ENCODE peak calls at places on chromosomes 4 and X, in four cellular contexts. W is activated CD4-positive, alpha-beta T cell treated with anti-CD3 and anti-CD28 coated beads for 24 hours; M is tibial artery; V is right atrium auricular region. O is an unnamed sample.

GRCh38 chrX:155048997-155049619 is 21.8 kb downstream of the CMC4 start:
- DNase-seq in V (no peak), M (no peak), W (no peak), O (peak; percentile 21)

GRCh38 chr4:108337923-108338322 is 169.2 kb upstream of the LEF1 start:
- DNase-seq in W (no peak), M (no peak), V (no peak), O (no peak)

GRCh38 chr4:119025440-119025839 is 110.2 kb upstream of the MYOZ2 start:
- DNase-seq in V (peak; percentile 74), M (peak; percentile 58), W (no peak), O (peak; percentile 21)

GRCh38 chr4:23276076-23276475 is 583.3 kb downstream of the GBA3 start:
- DNase-seq in V (no peak), M (no peak), W (no peak), O (no peak)

GRCh38 chr4:90545380-90545779 is 418.2 kb downstream of the CCSER1 start:
- DNase-seq in V (no peak), M (no peak), W (no peak), O (no peak)

GRCh38 chr4:1544861-1545275 is 138.6 kb upstream of the NKX1-1 start:
- DNase-seq in V (no peak), M (no peak), W (no peak), O (no peak)

GRCh38 chrX:2497961-2498780 is 2.6 kb downstream of the DHRSX start:
- DNase-seq in V (no peak), W (no peak), M (no peak), O (no peak)

GRCh38 chr4:8353158-8353495 is 83.6 kb downstream of the HTRA3 start:
- DNase-seq in M (peak; percentile 2), W (no peak), V (no peak), O (no peak)

GRCh38 chrX:19836337-19836736 is 51.1 kb downstream of the SH3KBP1 start:
- DNase-seq in V (no peak), W (no peak), M (no peak), O (no peak)

GRCh38 chrX:70452143-70452733 is 7.6 kb downstream of the DLG3 start:
- DNase-seq in W (peak; percentile 39), V (no peak), M (peak; percentile 49), O (peak; percentile 74)

GRCh38 chrX:110420771-110421498 is 62.3 kb downstream of the RTL9 start:
- DNase-seq in V (no peak), W (no peak), M (no peak), O (no peak)

GRCh38 chr4:106287353-106287969 is 28.5 kb downstream of the TBCK start:
- DNase-seq in W (no peak), M (no peak), V (no peak), O (no peak)

GRCh38 chrX:446243-446642 is 59.5 kb upstream of the PPP2R3B start:
- DNase-seq in V (no peak), W (no peak), M (no peak), O (no peak)

GRCh38 chrX:14591976-14592375 is 62.6 kb downstream of the GLRA2 start:
- DNase-seq in M (no peak), W (no peak), V (no peak), O (no peak)

GRCh38 chrX:108224727-108225455 is 133.3 kb downstream of the ATG4A start:
- DNase-seq in W (no peak), V (no peak), M (no peak), O (peak; percentile 7)

GRCh38 chrX:125762954-125763353 is 403.1 kb downstream of the DCAF12L2 start:
- DNase-seq in V (no peak), M (no peak), W (no peak), O (no peak)

GRCh38 chr4:64341711-64342110 is 67.5 kb downstream of the TECRL start:
- DNase-seq in W (no peak), M (no peak), V (peak; percentile 62), O (no peak)

GRCh38 chrX:7170903-7171302 is 22.9 kb upstream of the PUDP start:
- DNase-seq in V (no peak), M (no peak), W (peak; percentile 3), O (no peak)

GRCh38 chrX:13340182-13340791 is 20.4 kb upstream of the ATXN3L start:
- DNase-seq in V (no peak), M (no peak), W (no peak), O (no peak)

GRCh38 chrX:147779173-147779572 is 132.5 kb upstream of the FMR1 start:
- DNase-seq in V (no peak), W (no peak), M (no peak), O (no peak)

GRCh38 chr4:15963568-15963967 is 593 bp upstream of the FGFBP2 start:
- DNase-seq in M (no peak), W (peak; percentile 19), V (no peak), O (no peak)

GRCh38 chr4:24742773-24743676 is 52.3 kb upstream of the SOD3 start:
- DNase-seq in W (no peak), V (peak; percentile 32), M (no peak), O (no peak)